ENCODE peak calls at places on chromosomes 11 and 22, in four cellular contexts. F is fibroblast of lung, P is AG04449, O is mesothelial cell of epicardium. J is an unnamed sample.

GRCh38 chr11:85965202-85965601 is 103.7 kb downstream of the PICALM start:
- DNase-seq in P (no peak), O (no peak), F (peak), J (peak)

GRCh38 chr11:69914286-69915150 is 95.3 kb upstream of the FGF3 start:
- DNase-seq in P (no peak), F (no peak), O (no peak), J (no peak)

GRCh38 chr11:114315749-114316368 is 19.7 kb downstream of the NNMT start:
- DNase-seq in F (no peak), P (no peak), O (no peak), J (peak)

GRCh38 chr11:57883630-57884029 is 122.0 kb downstream of the CTNND1 start:
- DNase-seq in O (no peak), P (no peak), F (no peak), J (no peak)

GRCh38 chr11:48049036-48049435 is 68.7 kb downstream of the PTPRJ start:
- DNase-seq in P (no peak), F (no peak), O (no peak), J (no peak)

GRCh38 chr22:50150161-50151129 is 20.1 kb upstream of the PANX2 start:
- DNase-seq in P (no peak), O (no peak), F (peak), J (no peak)

GRCh38 chr11:62909107-62909894 is 11.9 kb downstream of the CHRM1 start:
- DNase-seq in O (peak), P (no peak), F (peak), J (peak)

GRCh38 chr11:71120346-71120963 is 131.9 kb downstream of the SHANK2 start:
- DNase-seq in F (no peak), P (no peak), O (peak), J (peak)

GRCh38 chr11:74650498-74650897 is 58.1 kb downstream of the POLD3 start:
- DNase-seq in O (no peak), F (peak), P (no peak), J (peak)

GRCh38 chr11:80204021-80204420 is 763.2 kb upstream of the TENM4 start:
- DNase-seq in F (peak), P (no peak), O (no peak), J (no peak)

GRCh38 chr11:70650075-70650909 is 252.0 kb downstream of the CTTN start:
- DNase-seq in F (peak), P (no peak), O (peak), J (peak)

GRCh38 chr11:65362320-65362931 is 7.9 kb downstream of the TIGD3 start:
- DNase-seq in F (no peak), O (no peak), P (no peak), J (no peak)

GRCh38 chr11:72573380-72573949 is 100.8 kb downstream of the PDE2A start:
- DNase-seq in O (peak), F (peak), P (no peak), J (peak)

GRCh38 chr11:124920870-124921609 is 2.0 kb downstream of the HEPN1 start:
- DNase-seq in F (peak), P (no peak), O (peak), J (peak)

GRCh38 chr22:25492950-25493790 is 71.3 kb upstream of the GRK3 start:
- DNase-seq in P (no peak), F (no peak), O (no peak), J (no peak)

GRCh38 chr22:46918197-46918596 is 155.7 kb downstream of the TBC1D22A start:
- DNase-seq in O (no peak), P (no peak), F (no peak), J (no peak)

GRCh38 chr11:74717211-74717997 is 13.8 kb downstream of the CHRDL2 start:
- DNase-seq in O (no peak), F (no peak), P (no peak), J (no peak)

GRCh38 chr11:102085864-102086551 is 24.2 kb upstream of the YAP1 start:
- DNase-seq in O (no peak), F (peak), P (no peak), J (peak)

GRCh38 chr11:44680982-44681597 is 45.7 kb upstream of the TSPAN18 start:
- DNase-seq in O (no peak), F (peak), P (no peak), J (peak)

GRCh38 chr22:50525104-50525958 is at the start of gene SCO2:
- DNase-seq in F (peak), O (peak), P (peak), J (peak)

GRCh38 chr11:65558002-65558784 is at the start of gene LTBP3:
- DNase-seq in P (no peak), O (peak), F (peak), J (peak)

GRCh38 chr11:45078236-45079074 is 68.0 kb upstream of the PRDM11 start:
- DNase-seq in O (no peak), P (no peak), F (no peak), J (peak)

GRCh38 chr22:47914481-47915097 is 1152.1 kb downstream of the TBC1D22A start:
- DNase-seq in F (no peak), O (no peak), P (no peak), J (no peak)

GRCh38 chr22:24107668-24108067 is 73.6 kb upstream of the SUSD2 start:
- DNase-seq in P (peak), F (peak), O (no peak), J (peak)

GRCh38 chr11:64665381-64665780 is 57.6 kb downstream of the NRXN2 start:
- DNase-seq in O (no peak), P (no peak), F (no peak), J (no peak)

GRCh38 chr11:73493838-73494598 is 103.9 kb downstream of the FAM168A start:
- DNase-seq in F (peak), O (no peak), P (peak), J (peak)

GRCh38 chr22:38189104-38189503 is 7.5 kb upstream of the PLA2G6 start:
- DNase-seq in P (no peak), O (no peak), F (no peak), J (no peak)

GRCh38 chr11:108122166-108122628 is 830 bp downstream of the ACAT1 start:
- DNase-seq in F (peak), P (no peak), O (no peak), J (peak)

GRCh38 chr11:46718155-46719019 is 626 bp upstream of the F2 start:
- DNase-seq in P (no peak), O (no peak), F (no peak), J (peak)

GRCh38 chr11:45885921-45886721 is 670 bp downstream of the MAPK8IP1 start:
- DNase-seq in F (no peak), P (no peak), O (no peak), J (no peak)

GRCh38 chr11:86150826-86151187 is 81.9 kb upstream of the PICALM start:
- DNase-seq in O (no peak), F (peak), P (no peak), J (no peak)

GRCh38 chr11:64121637-64122410 is 44.1 kb downstream of the MACROD1 start:
- DNase-seq in F (peak), O (no peak), P (peak), J (peak)

GRCh38 chr11:16997624-16998023 is 16.6 kb downstream of the PLEKHA7 start:
- DNase-seq in F (no peak), P (no peak), O (no peak), J (no peak)

GRCh38 chr11:2827256-2827655 is 58.3 kb downstream of the CDKN1C start:
- DNase-seq in P (no peak), O (no peak), F (peak), J (no peak)

GRCh38 chr11:130131957-130132850 is 27.4 kb upstream of the ST14 start:
- DNase-seq in O (peak), F (peak), P (no peak), J (peak)

GRCh38 chr11:81476345-81476744 is 1257.3 kb downstream of the FAM181B start:
- DNase-seq in O (no peak), P (no peak), F (no peak), J (no peak)

GRCh38 chr11:19803506-19803998 is 90.9 kb downstream of the NAV2 start:
- DNase-seq in F (no peak), P (no peak), O (no peak), J (no peak)

GRCh38 chr11:61413496-61413895 is 16.3 kb downstream of the CPSF7 start:
- DNase-seq in F (peak), P (no peak), O (no peak), J (peak)

GRCh38 chr22:45163417-45164216 is at the start of gene NUP50:
- DNase-seq in F (peak), O (peak), P (peak), J (peak)
- TF ChIP-seq CTCF in F (no peak), O (no peak), P (peak), J (no peak)

GRCh38 chr11:328012-328411 is 7.4 kb upstream of the IFITM3 start:
- DNase-seq in O (no peak), F (no peak), P (no peak), J (no peak)

GRCh38 chr11:330694-331314 is 10.1 kb upstream of the IFITM3 start:
- DNase-seq in O (no peak), F (no peak), P (no peak), J (no peak)

GRCh38 chr11:331332-332060 is 10.8 kb upstream of the IFITM3 start:
- DNase-seq in F (no peak), O (no peak), P (no peak), J (no peak)

GRCh38 chr11:330307-330693 is 9.6 kb upstream of the IFITM3 start:
- DNase-seq in P (no peak), O (no peak), F (no peak), J (no peak)

GRCh38 chr11:329886-330253 is 9.2 kb upstream of the IFITM3 start:
- DNase-seq in P (no peak), O (no peak), F (no peak), J (no peak)
- TF ChIP-seq CTCF in P (no peak), O (no peak), F (no peak), J (no peak)

DNA sequence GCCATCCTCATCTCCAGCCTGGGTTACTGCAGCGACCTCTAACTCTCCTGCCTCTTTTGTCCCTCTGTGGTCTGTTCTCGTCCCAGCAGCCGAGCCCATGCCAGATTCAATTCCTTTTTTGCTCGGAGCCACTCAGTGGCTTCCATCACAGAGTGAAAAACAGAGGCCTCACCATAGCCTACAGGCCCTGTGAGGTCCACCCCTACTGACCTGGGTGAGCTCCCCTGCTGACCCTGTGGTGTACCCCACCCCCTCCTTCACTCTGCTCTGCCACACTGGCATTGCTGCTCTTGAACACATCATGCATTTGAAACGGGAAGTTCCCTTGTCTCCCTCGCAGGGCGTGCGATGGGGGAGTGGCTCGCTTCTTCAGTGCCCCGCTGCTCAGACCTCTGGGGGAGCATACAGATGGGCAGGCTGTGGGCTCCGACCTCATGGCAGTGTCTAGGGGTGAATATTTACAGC is 2.1 kb downstream of the AIP start:
- DNase-seq in P (no peak), F (no peak), O (no peak), J (no peak)
- TF ChIP-seq CTCF in P (no peak), F (no peak), O (no peak), J (no peak)

GRCh38 chr11:126153999-126154398 is 57.5 kb downstream of the RPUSD4 start:
- DNase-seq in P (no peak), O (no peak), F (peak), J (peak)
- TF ChIP-seq CTCF in P (no peak), O (no peak), F (no peak), J (no peak)

DNA sequence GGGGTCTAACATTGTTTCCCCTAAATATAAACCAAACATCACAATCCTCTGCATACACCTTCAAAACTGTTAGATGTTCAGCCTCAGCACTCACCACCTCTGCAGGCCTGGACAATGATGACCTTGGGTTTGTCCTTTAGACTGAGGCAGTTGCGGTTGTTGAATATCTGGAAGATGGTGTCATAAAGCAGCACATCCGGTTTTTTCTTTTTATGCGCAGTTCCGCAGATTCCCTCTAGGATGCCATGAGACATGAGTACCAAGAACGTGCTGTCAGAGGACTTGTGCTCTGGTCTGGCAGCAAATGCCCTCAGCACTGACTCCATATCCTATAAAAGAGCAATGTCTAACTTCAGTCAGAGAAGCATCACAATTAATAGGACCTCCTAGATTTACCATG is 22.8 kb downstream of the CASP5 start:
- DNase-seq in O (no peak), P (no peak), F (no peak), J (no peak)
- TF ChIP-seq CTCF in O (no peak), P (peak), F (no peak), J (peak)

GRCh38 chr11:78615724-78616123 is 41.1 kb upstream of the NARS2 start:
- DNase-seq in F (no peak), O (no peak), P (no peak), J (peak)
- TF ChIP-seq CTCF in F (no peak), O (no peak), P (no peak), J (peak)